ENCODE peak calls at places on chromosome 16, in ten cellular contexts. One of them, this sample, is unnamed.

GRCh38 chr16:8572919-8573724 is 17.2 kb downstream of the TMEM114 start:
- DNase-seq in KBM-7: peak; percentile 70
- DNase-seq in AG09319: no peak
- DNase-seq in cerebellar nuclear complex: no peak
- DNase-seq in NCI-H510A treated with DMSO at 0.1 percent for 48 hours: no peak
- DNase-seq in stimulated activated CD8-positive, alpha-beta memory T cell treated with anti-CD3 and anti-CD28 coated beads, Interleukin-4, amount 100 ng/mL, for 1 hour: no peak
- DNase-seq in H9: peak; percentile 56
- DNase-seq in trophoblast cell: peak; percentile 20
- DNase-seq in Karpas-422: peak; percentile 64
- DNase-seq in GM10248: no peak
- DNase-seq in this sample: no peak

GRCh38 chr16:81440888-81441663 is 3.5 kb upstream of the CMIP start:
- DNase-seq in GM10248: no peak
- DNase-seq in stimulated activated CD8-positive, alpha-beta memory T cell treated with anti-CD3 and anti-CD28 coated beads, Interleukin-4, amount 100 ng/mL, for 1 hour: no peak
- DNase-seq in NCI-H510A treated with DMSO at 0.1 percent for 48 hours: no peak
- DNase-seq in Karpas-422: no peak
- DNase-seq in AG09319: no peak
- DNase-seq in cerebellar nuclear complex: no peak
- DNase-seq in H9: no peak
- DNase-seq in trophoblast cell: peak; percentile 92
- DNase-seq in KBM-7: no peak
- DNase-seq in this sample: no peak

GRCh38 chr16:80125677-80126076 is 415.1 kb upstream of the DYNLRB2 start:
- DNase-seq in KBM-7: no peak
- DNase-seq in stimulated activated CD8-positive, alpha-beta memory T cell treated with anti-CD3 and anti-CD28 coated beads, Interleukin-4, amount 100 ng/mL, for 1 hour: no peak
- DNase-seq in H9: no peak
- DNase-seq in cerebellar nuclear complex: no peak
- DNase-seq in Karpas-422: no peak
- DNase-seq in trophoblast cell: no peak
- DNase-seq in AG09319: no peak
- DNase-seq in NCI-H510A treated with DMSO at 0.1 percent for 48 hours: no peak
- DNase-seq in GM10248: no peak
- DNase-seq in this sample: no peak

GRCh38 chr16:1290032-1290431 is 19.4 kb upstream of the UBE2I start:
- DNase-seq in cerebellar nuclear complex: no peak
- DNase-seq in Karpas-422: no peak
- DNase-seq in H9: no peak
- DNase-seq in trophoblast cell: no peak
- DNase-seq in NCI-H510A treated with DMSO at 0.1 percent for 48 hours: no peak
- DNase-seq in GM10248: no peak
- DNase-seq in stimulated activated CD8-positive, alpha-beta memory T cell treated with anti-CD3 and anti-CD28 coated beads, Interleukin-4, amount 100 ng/mL, for 1 hour: no peak
- DNase-seq in KBM-7: no peak
- DNase-seq in AG09319: no peak
- DNase-seq in this sample: no peak

GRCh38 chr16:74290356-74290755 is 6.3 kb upstream of the PSMD7 start:
- DNase-seq in cerebellar nuclear complex: no peak
- DNase-seq in GM10248: no peak
- DNase-seq in KBM-7: no peak
- DNase-seq in Karpas-422: no peak
- DNase-seq in stimulated activated CD8-positive, alpha-beta memory T cell treated with anti-CD3 and anti-CD28 coated beads, Interleukin-4, amount 100 ng/mL, for 1 hour: no peak
- DNase-seq in NCI-H510A treated with DMSO at 0.1 percent for 48 hours: no peak
- DNase-seq in trophoblast cell: no peak
- DNase-seq in AG09319: no peak
- DNase-seq in H9: no peak
- DNase-seq in this sample: no peak

GRCh38 chr16:68538880-68539701 is at the start of gene ZFP90:
- DNase-seq in GM10248: peak; percentile 98
- DNase-seq in AG09319: peak; percentile 50
- DNase-seq in NCI-H510A treated with DMSO at 0.1 percent for 48 hours: peak; percentile 81
- DNase-seq in H9: peak; percentile 92
- DNase-seq in KBM-7: peak; percentile 82
- DNase-seq in Karpas-422: peak; percentile 95
- DNase-seq in trophoblast cell: peak; percentile 85
- DNase-seq in stimulated activated CD8-positive, alpha-beta memory T cell treated with anti-CD3 and anti-CD28 coated beads, Interleukin-4, amount 100 ng/mL, for 1 hour: peak; percentile 54
- DNase-seq in cerebellar nuclear complex: peak; percentile 32
- DNase-seq in this sample: peak; percentile 91

GRCh38 chr16:63776034-63776433 is 1345.8 kb downstream of the CDH11 start:
- DNase-seq in H9: no peak
- DNase-seq in cerebellar nuclear complex: no peak
- DNase-seq in trophoblast cell: no peak
- DNase-seq in stimulated activated CD8-positive, alpha-beta memory T cell treated with anti-CD3 and anti-CD28 coated beads, Interleukin-4, amount 100 ng/mL, for 1 hour: no peak
- DNase-seq in Karpas-422: no peak
- DNase-seq in KBM-7: no peak
- DNase-seq in GM10248: no peak
- DNase-seq in NCI-H510A treated with DMSO at 0.1 percent for 48 hours: no peak
- DNase-seq in AG09319: no peak
- DNase-seq in this sample: no peak

GRCh38 chr16:1772362-1772907 is at the start of gene EME2:
- DNase-seq in trophoblast cell: peak; percentile 35
- DNase-seq in GM10248: no peak
- DNase-seq in Karpas-422: peak; percentile 79
- DNase-seq in stimulated activated CD8-positive, alpha-beta memory T cell treated with anti-CD3 and anti-CD28 coated beads, Interleukin-4, amount 100 ng/mL, for 1 hour: no peak
- DNase-seq in NCI-H510A treated with DMSO at 0.1 percent for 48 hours: no peak
- DNase-seq in H9: no peak
- DNase-seq in AG09319: no peak
- DNase-seq in cerebellar nuclear complex: no peak
- DNase-seq in KBM-7: no peak
- DNase-seq in this sample: no peak

GRCh38 chr16:87600246-87600645 is 2.1 kb upstream of the JPH3 start:
- DNase-seq in AG09319: no peak
- DNase-seq in cerebellar nuclear complex: no peak
- DNase-seq in H9: no peak
- DNase-seq in NCI-H510A treated with DMSO at 0.1 percent for 48 hours: no peak
- DNase-seq in stimulated activated CD8-positive, alpha-beta memory T cell treated with anti-CD3 and anti-CD28 coated beads, Interleukin-4, amount 100 ng/mL, for 1 hour: no peak
- DNase-seq in GM10248: no peak
- DNase-seq in Karpas-422: no peak
- DNase-seq in KBM-7: no peak
- DNase-seq in trophoblast cell: no peak
- DNase-seq in this sample: no peak

GRCh38 chr16:24539850-24540484 is 601 bp downstream of the RBBP6 start:
- DNase-seq in trophoblast cell: peak; percentile 50
- DNase-seq in KBM-7: no peak
- DNase-seq in Karpas-422: peak; percentile 83
- DNase-seq in cerebellar nuclear complex: no peak
- DNase-seq in NCI-H510A treated with DMSO at 0.1 percent for 48 hours: no peak
- DNase-seq in GM10248: no peak
- DNase-seq in AG09319: peak; percentile 5
- DNase-seq in H9: no peak
- DNase-seq in stimulated activated CD8-positive, alpha-beta memory T cell treated with anti-CD3 and anti-CD28 coated beads, Interleukin-4, amount 100 ng/mL, for 1 hour: no peak
- DNase-seq in this sample: peak; percentile 41

GRCh38 chr16:89122322-89122831 is 28.7 kb downstream of the ACSF3 start:
- DNase-seq in KBM-7: no peak
- DNase-seq in stimulated activated CD8-positive, alpha-beta memory T cell treated with anti-CD3 and anti-CD28 coated beads, Interleukin-4, amount 100 ng/mL, for 1 hour: no peak
- DNase-seq in cerebellar nuclear complex: no peak
- DNase-seq in NCI-H510A treated with DMSO at 0.1 percent for 48 hours: peak; percentile 92
- DNase-seq in Karpas-422: peak; percentile 42
- DNase-seq in trophoblast cell: no peak
- DNase-seq in GM10248: peak; percentile 85
- DNase-seq in H9: no peak
- DNase-seq in AG09319: no peak
- DNase-seq in this sample: no peak

GRCh38 chr16:30893744-30894539 is at the start of gene BCL7C:
- DNase-seq in H9: peak; percentile 92
- DNase-seq in AG09319: peak; percentile 78
- DNase-seq in KBM-7: peak; percentile 81
- DNase-seq in stimulated activated CD8-positive, alpha-beta memory T cell treated with anti-CD3 and anti-CD28 coated beads, Interleukin-4, amount 100 ng/mL, for 1 hour: peak; percentile 46
- DNase-seq in GM10248: peak; percentile 93
- DNase-seq in cerebellar nuclear complex: no peak
- DNase-seq in Karpas-422: peak; percentile 96
- DNase-seq in trophoblast cell: peak; percentile 93
- DNase-seq in NCI-H510A treated with DMSO at 0.1 percent for 48 hours: peak; percentile 97
- DNase-seq in this sample: peak; percentile 93

GRCh38 chr16:88487920-88488842 is 35.1 kb downstream of the ZFPM1 start:
- DNase-seq in GM10248: no peak
- DNase-seq in AG09319: no peak
- DNase-seq in H9: no peak
- DNase-seq in NCI-H510A treated with DMSO at 0.1 percent for 48 hours: no peak
- DNase-seq in stimulated activated CD8-positive, alpha-beta memory T cell treated with anti-CD3 and anti-CD28 coated beads, Interleukin-4, amount 100 ng/mL, for 1 hour: no peak
- DNase-seq in KBM-7: no peak
- DNase-seq in cerebellar nuclear complex: no peak
- DNase-seq in trophoblast cell: no peak
- DNase-seq in Karpas-422: no peak
- DNase-seq in this sample: no peak

GRCh38 chr16:73703891-73704290 is 592.7 kb upstream of the PSMD7 start:
- DNase-seq in cerebellar nuclear complex: no peak
- DNase-seq in H9: no peak
- DNase-seq in NCI-H510A treated with DMSO at 0.1 percent for 48 hours: no peak
- DNase-seq in trophoblast cell: no peak
- DNase-seq in Karpas-422: no peak
- DNase-seq in stimulated activated CD8-positive, alpha-beta memory T cell treated with anti-CD3 and anti-CD28 coated beads, Interleukin-4, amount 100 ng/mL, for 1 hour: no peak
- DNase-seq in KBM-7: no peak
- DNase-seq in GM10248: no peak
- DNase-seq in AG09319: no peak
- DNase-seq in this sample: no peak

GRCh38 chr16:86883583-86884188 is 305.3 kb downstream of the FOXL1 start:
- DNase-seq in GM10248: no peak
- DNase-seq in Karpas-422: no peak
- DNase-seq in trophoblast cell: no peak
- DNase-seq in NCI-H510A treated with DMSO at 0.1 percent for 48 hours: no peak
- DNase-seq in stimulated activated CD8-positive, alpha-beta memory T cell treated with anti-CD3 and anti-CD28 coated beads, Interleukin-4, amount 100 ng/mL, for 1 hour: no peak
- DNase-seq in H9: no peak
- DNase-seq in KBM-7: no peak
- DNase-seq in AG09319: no peak
- DNase-seq in cerebellar nuclear complex: no peak
- DNase-seq in this sample: no peak

GRCh38 chr16:48816393-48816792 is 206.4 kb upstream of the N4BP1 start:
- DNase-seq in GM10248: no peak
- DNase-seq in H9: no peak
- DNase-seq in Karpas-422: no peak
- DNase-seq in cerebellar nuclear complex: no peak
- DNase-seq in NCI-H510A treated with DMSO at 0.1 percent for 48 hours: no peak
- DNase-seq in trophoblast cell: no peak
- DNase-seq in AG09319: no peak
- DNase-seq in stimulated activated CD8-positive, alpha-beta memory T cell treated with anti-CD3 and anti-CD28 coated beads, Interleukin-4, amount 100 ng/mL, for 1 hour: no peak
- DNase-seq in KBM-7: no peak
- DNase-seq in this sample: no peak

GRCh38 chr16:49652441-49653175 is 203.3 kb downstream of the ZNF423 start:
- DNase-seq in Karpas-422: no peak
- DNase-seq in GM10248: no peak
- DNase-seq in H9: no peak
- DNase-seq in cerebellar nuclear complex: no peak
- DNase-seq in stimulated activated CD8-positive, alpha-beta memory T cell treated with anti-CD3 and anti-CD28 coated beads, Interleukin-4, amount 100 ng/mL, for 1 hour: no peak
- DNase-seq in NCI-H510A treated with DMSO at 0.1 percent for 48 hours: no peak
- DNase-seq in KBM-7: no peak
- DNase-seq in AG09319: peak; percentile 70
- DNase-seq in trophoblast cell: peak; percentile 28
- DNase-seq in this sample: peak; percentile 70

GRCh38 chr16:66933776-66934137 is 445 bp downstream of the CIAO2B start:
- DNase-seq in NCI-H510A treated with DMSO at 0.1 percent for 48 hours: no peak
- DNase-seq in H9: no peak
- DNase-seq in GM10248: no peak
- DNase-seq in trophoblast cell: peak; percentile 80
- DNase-seq in stimulated activated CD8-positive, alpha-beta memory T cell treated with anti-CD3 and anti-CD28 coated beads, Interleukin-4, amount 100 ng/mL, for 1 hour: no peak
- DNase-seq in AG09319: no peak
- DNase-seq in KBM-7: no peak
- DNase-seq in Karpas-422: no peak
- DNase-seq in cerebellar nuclear complex: no peak
- DNase-seq in this sample: no peak

GRCh38 chr16:57060323-57061083 is 31.9 kb upstream of the CPNE2 start:
- DNase-seq in stimulated activated CD8-positive, alpha-beta memory T cell treated with anti-CD3 and anti-CD28 coated beads, Interleukin-4, amount 100 ng/mL, for 1 hour: no peak
- DNase-seq in H9: no peak
- DNase-seq in trophoblast cell: no peak
- DNase-seq in KBM-7: no peak
- DNase-seq in AG09319: no peak
- DNase-seq in cerebellar nuclear complex: no peak
- DNase-seq in Karpas-422: no peak
- DNase-seq in GM10248: no peak
- DNase-seq in NCI-H510A treated with DMSO at 0.1 percent for 48 hours: no peak
- DNase-seq in this sample: no peak

GRCh38 chr16:66691234-66691633 is 5.3 kb downstream of the CMTM4 start:
- DNase-seq in KBM-7: no peak
- DNase-seq in trophoblast cell: no peak
- DNase-seq in NCI-H510A treated with DMSO at 0.1 percent for 48 hours: no peak
- DNase-seq in AG09319: no peak
- DNase-seq in H9: no peak
- DNase-seq in stimulated activated CD8-positive, alpha-beta memory T cell treated with anti-CD3 and anti-CD28 coated beads, Interleukin-4, amount 100 ng/mL, for 1 hour: no peak
- DNase-seq in GM10248: no peak
- DNase-seq in Karpas-422: no peak
- DNase-seq in cerebellar nuclear complex: no peak
- DNase-seq in this sample: no peak

GRCh38 chr16:66588981-66589713 is 9.9 kb downstream of the CMTM2 start:
- DNase-seq in AG09319: no peak
- DNase-seq in H9: peak; percentile 73
- DNase-seq in trophoblast cell: peak; percentile 14
- DNase-seq in KBM-7: peak; percentile 65
- DNase-seq in cerebellar nuclear complex: no peak
- DNase-seq in Karpas-422: peak; percentile 89
- DNase-seq in NCI-H510A treated with DMSO at 0.1 percent for 48 hours: no peak
- DNase-seq in GM10248: peak; percentile 81
- DNase-seq in stimulated activated CD8-positive, alpha-beta memory T cell treated with anti-CD3 and anti-CD28 coated beads, Interleukin-4, amount 100 ng/mL, for 1 hour: no peak
- DNase-seq in this sample: peak; percentile 51

GRCh38 chr16:14496786-14497185 is 133.3 kb downstream of the PARN start:
- DNase-seq in AG09319: no peak
- DNase-seq in NCI-H510A treated with DMSO at 0.1 percent for 48 hours: no peak
- DNase-seq in Karpas-422: no peak
- DNase-seq in GM10248: no peak
- DNase-seq in stimulated activated CD8-positive, alpha-beta memory T cell treated with anti-CD3 and anti-CD28 coated beads, Interleukin-4, amount 100 ng/mL, for 1 hour: no peak
- DNase-seq in KBM-7: no peak
- DNase-seq in trophoblast cell: no peak
- DNase-seq in H9: no peak
- DNase-seq in cerebellar nuclear complex: no peak
- DNase-seq in this sample: no peak

GRCh38 chr16:56995136-56995805 is 5.9 kb downstream of the NLRC5 start:
- DNase-seq in Karpas-422: no peak
- DNase-seq in AG09319: no peak
- DNase-seq in KBM-7: no peak
- DNase-seq in NCI-H510A treated with DMSO at 0.1 percent for 48 hours: no peak
- DNase-seq in GM10248: no peak
- DNase-seq in trophoblast cell: no peak
- DNase-seq in cerebellar nuclear complex: no peak
- DNase-seq in H9: no peak
- DNase-seq in stimulated activated CD8-positive, alpha-beta memory T cell treated with anti-CD3 and anti-CD28 coated beads, Interleukin-4, amount 100 ng/mL, for 1 hour: no peak
- DNase-seq in this sample: no peak

GRCh38 chr16:8430401-8430800 is 159.9 kb downstream of the TMEM114 start:
- DNase-seq in KBM-7: no peak
- DNase-seq in Karpas-422: no peak
- DNase-seq in NCI-H510A treated with DMSO at 0.1 percent for 48 hours: no peak
- DNase-seq in AG09319: no peak
- DNase-seq in GM10248: no peak
- DNase-seq in stimulated activated CD8-positive, alpha-beta memory T cell treated with anti-CD3 and anti-CD28 coated beads, Interleukin-4, amount 100 ng/mL, for 1 hour: no peak
- DNase-seq in H9: no peak
- DNase-seq in trophoblast cell: no peak
- DNase-seq in cerebellar nuclear complex: no peak
- DNase-seq in this sample: no peak

GRCh38 chr16:2174396-2175131 is 19.0 kb downstream of the TRAF7 start:
- DNase-seq in Karpas-422: no peak
- DNase-seq in KBM-7: no peak
- DNase-seq in trophoblast cell: peak; percentile 18
- DNase-seq in AG09319: no peak
- DNase-seq in H9: no peak
- DNase-seq in stimulated activated CD8-positive, alpha-beta memory T cell treated with anti-CD3 and anti-CD28 coated beads, Interleukin-4, amount 100 ng/mL, for 1 hour: no peak
- DNase-seq in GM10248: no peak
- DNase-seq in cerebellar nuclear complex: no peak
- DNase-seq in NCI-H510A treated with DMSO at 0.1 percent for 48 hours: no peak
- DNase-seq in this sample: no peak

This sample was measured in tibial artery.